ENCODE peak calls at places on chromosomes 1 and 21, in nine cellular contexts. X, V, Q, T, W, Z, S, U and H are unnamed samples.

GRCh38 chr1:166738873-166739272 is 100.4 kb upstream of the POGK start:
- DNase-seq in X (no peak), V (no peak), Q (no peak), T (no peak), W (no peak), Z (no peak), S (no peak), U (no peak), H (no peak)

GRCh38 chr1:179506199-179506598 is 69.5 kb downstream of the NPHS2 start:
- DNase-seq in X (no peak), V (no peak), Q (no peak), T (no peak), W (no peak), Z (no peak), S (no peak), U (no peak), H (no peak)

GRCh38 chr1:185674201-185674600 is 60.0 kb upstream of the HMCN1 start:
- DNase-seq in X (peak; percentile 19), V (no peak), Q (no peak), T (no peak), W (no peak), Z (no peak), S (peak; percentile 31), U (no peak), H (no peak)

GRCh38 chr1:218948446-218948845 is 225.2 kb upstream of the LYPLAL1 start:
- DNase-seq in X (no peak), V (no peak), Q (no peak), T (no peak), W (no peak), Z (no peak), S (no peak), U (no peak), H (no peak)

GRCh38 chr1:183942933-183943693 is 94.4 kb downstream of the COLGALT2 start:
- DNase-seq in X (no peak), V (no peak), Q (peak; percentile 60), T (no peak), W (peak; percentile 83), Z (no peak), S (no peak), U (peak; percentile 88), H (no peak)

GRCh38 chr1:175877939-175878730 is 134.7 kb upstream of the TNR start:
- DNase-seq in X (no peak), V (no peak), Q (no peak), T (no peak), W (no peak), Z (peak; percentile 43), S (no peak), U (no peak), H (peak; percentile 79)

GRCh38 chr1:15195420-15196052 is 42.0 kb downstream of the TMEM51 start:
- DNase-seq in X (no peak), V (no peak), Q (peak; percentile 38), T (no peak), W (no peak), Z (no peak), S (no peak), U (no peak), H (no peak)

GRCh38 chr1:242770366-242770765 is 245.9 kb upstream of the PLD5 start:
- DNase-seq in X (no peak), V (no peak), Q (no peak), T (no peak), W (no peak), Z (no peak), S (no peak), U (no peak), H (no peak)

GRCh38 chr21:42751866-42752265 is 98.4 kb downstream of the PDE9A start:
- DNase-seq in X (no peak), V (no peak), Q (peak; percentile 40), T (no peak), W (no peak), Z (no peak), S (no peak), U (no peak), H (no peak)

GRCh38 chr1:204065174-204065985 is 7.5 kb upstream of the SOX13 start:
- DNase-seq in X (no peak), V (no peak), Q (peak; percentile 65), T (no peak), W (no peak), Z (peak; percentile 74), S (no peak), U (peak; percentile 41), H (peak; percentile 70)

GRCh38 chr1:61602663-61603062 is 122.3 kb downstream of the TM2D1 start:
- DNase-seq in X (no peak), V (no peak), Q (no peak), T (no peak), W (no peak), Z (no peak), S (no peak), U (no peak), H (no peak)

GRCh38 chr1:24489674-24490073 is 13.0 kb upstream of the RCAN3 start:
- DNase-seq in X (no peak), V (no peak), Q (no peak), T (no peak), W (no peak), Z (no peak), S (no peak), U (no peak), H (no peak)

GRCh38 chr21:45724345-45724961 is 80.9 kb downstream of the PCBP3 start:
- DNase-seq in X (no peak), V (no peak), Q (no peak), T (no peak), W (no peak), Z (peak; percentile 29), S (no peak), U (no peak), H (no peak)

GRCh38 chr1:219825355-219825754 is 103.0 kb downstream of the SLC30A10 start:
- DNase-seq in X (no peak), V (no peak), Q (no peak), T (no peak), W (no peak), Z (no peak), S (no peak), U (no peak), H (no peak)

GRCh38 chr21:43778469-43779335 is 2.6 kb upstream of the CSTB start:
- DNase-seq in X (no peak), V (no peak), Q (no peak), T (no peak), W (no peak), Z (no peak), S (no peak), U (no peak), H (no peak)

GRCh38 chr21:36860736-36861594 is 105.5 kb downstream of the HLCS start:
- DNase-seq in X (peak; percentile 19), V (no peak), Q (no peak), T (no peak), W (peak; percentile 82), Z (no peak), S (no peak), U (peak; percentile 81), H (no peak)

GRCh38 chr1:93597697-93598096 is 83.9 kb downstream of the BCAR3 start:
- DNase-seq in X (no peak), V (no peak), Q (peak; percentile 75), T (no peak), W (no peak), Z (no peak), S (no peak), U (no peak), H (no peak)

GRCh38 chr1:241641748-241642592 is 1.8 kb upstream of the CHML start:
- DNase-seq in X (no peak), V (no peak), Q (no peak), T (no peak), W (peak; percentile 56), Z (no peak), S (no peak), U (peak; percentile 76), H (no peak)

GRCh38 chr1:87129038-87129437 is 199.6 kb upstream of the LMO4 start:
- DNase-seq in X (no peak), V (no peak), Q (no peak), T (no peak), W (no peak), Z (no peak), S (no peak), U (no peak), H (no peak)

GRCh38 chr1:2396059-2396458 is 4.4 kb downstream of the RER1 start:
- DNase-seq in X (no peak), V (no peak), Q (no peak), T (no peak), W (no peak), Z (no peak), S (no peak), U (no peak), H (no peak)

GRCh38 chr1:172268237-172268636 is 152.2 kb upstream of the C1orf105 start:
- DNase-seq in X (no peak), V (no peak), Q (no peak), T (no peak), W (no peak), Z (no peak), S (no peak), U (no peak), H (no peak)

GRCh38 chr1:64822621-64823020 is 77.7 kb downstream of the RAVER2 start:
- DNase-seq in X (no peak), V (no peak), Q (no peak), T (no peak), W (peak; percentile 23), Z (no peak), S (no peak), U (peak; percentile 42), H (no peak)

GRCh38 chr1:241518447-241519307 is 878 bp downstream of the FH start:
- DNase-seq in X (no peak), V (peak; percentile 1), Q (no peak), T (no peak), W (no peak), Z (peak; percentile 44), S (no peak), U (peak; percentile 23), H (no peak)

GRCh38 chr1:174964261-174964984 is 35.3 kb upstream of the CACYBP start:
- DNase-seq in X (no peak), V (no peak), Q (no peak), T (no peak), W (no peak), Z (no peak), S (peak; percentile 74), U (peak; percentile 62), H (no peak)

GRCh38 chr1:217525773-217526490 is 105.0 kb downstream of the GPATCH2 start:
- DNase-seq in X (no peak), V (no peak), Q (no peak), T (no peak), W (peak; percentile 20), Z (no peak), S (no peak), U (peak; percentile 60), H (no peak)

GRCh38 chr1:213315571-213315970 is 264.5 kb downstream of the RPS6KC1 start:
- DNase-seq in X (no peak), V (no peak), Q (no peak), T (no peak), W (no peak), Z (no peak), S (no peak), U (no peak), H (no peak)

GRCh38 chr1:147598631-147599361 is 57.5 kb downstream of the BCL9 start:
- DNase-seq in X (no peak), V (peak; percentile 10), Q (peak; percentile 74), T (peak; percentile 11), W (no peak), Z (peak; percentile 62), S (no peak), U (no peak), H (peak; percentile 28)